ENCODE peak calls at places on chromosomes 13 and 19, in eight cellular contexts. I, G, P, W, Q, M, A and D are unnamed samples. For H3K27me3, the result is how much of the 10 kb centered on the place peaks cover.

GRCh38 chr13:95256086-95256485 is 45.2 kb downstream of the ABCC4 start:
- DNase-seq in I (no peak), W (no peak), P (no peak), G (no peak), Q (peak), A (no peak), M (no peak), D (no peak)

GRCh38 chr19:49710372-49710951 is 19.5 kb downstream of the CPT1C start:
- DNase-seq in I (no peak), Q (no peak), W (no peak), M (no peak), P (no peak), A (no peak), G (no peak), D (no peak)

GRCh38 chr19:31659897-31660210 is 310.6 kb upstream of the TSHZ3 start:
- DNase-seq in P (no peak), M (no peak), Q (no peak), A (no peak), W (no peak), I (no peak), G (no peak), D (no peak)

GRCh38 chr13:26476744-26477129 is 80.7 kb upstream of the WASF3 start:
- DNase-seq in Q (no peak), A (no peak), P (no peak), M (no peak), W (no peak), I (no peak), G (no peak), D (no peak)

GRCh38 chr19:16232568-16232967 is 34.9 kb downstream of the AP1M1 start:
- DNase-seq in G (no peak), P (no peak), I (no peak), M (no peak), W (peak), Q (no peak), A (no peak), D (no peak)

GRCh38 chr13:30224732-30225131 is 82.6 kb downstream of the KATNAL1 start:
- DNase-seq in G (no peak), P (no peak), M (no peak), W (no peak), A (no peak), I (no peak), Q (peak), D (no peak)

GRCh38 chr13:95628488-95628887 is 16.0 kb downstream of the DZIP1 start:
- DNase-seq in M (no peak), G (no peak), W (no peak), A (no peak), P (no peak), I (no peak), Q (no peak), D (no peak)

GRCh38 chr19:20078696-20079095 is 896 bp downstream of the ZNF90 start:
- DNase-seq in I (peak), G (no peak), Q (no peak), P (peak), M (no peak), W (peak), A (peak), D (no peak)

GRCh38 chr19:19123386-19123785 is 14.9 kb downstream of the TMEM161A start:
- DNase-seq in M (no peak), W (no peak), I (no peak), A (no peak), G (no peak), Q (no peak), P (no peak), D (no peak)

GRCh38 chr19:45424191-45425058 is 708 bp upstream of the ERCC1 start:
- DNase-seq in W (peak), G (peak), Q (peak), P (peak), A (peak), I (peak), M (peak), D (peak)

GRCh38 chr19:13899912-13900584 is 5.9 kb downstream of the BRME1 start:
- DNase-seq in G (no peak), W (no peak), A (no peak), Q (no peak), P (no peak), M (no peak), I (no peak), D (no peak)

GRCh38 chr19:17794731-17795494 is at the start of gene B3GNT3:
- DNase-seq in A (no peak), Q (no peak), W (peak), I (peak), P (peak), M (no peak), G (peak), D (peak)

GRCh38 chr13:36918246-36919060 is 1.6 kb downstream of the SMAD9 start:
- DNase-seq in Q (no peak), M (no peak), P (no peak), G (no peak), W (no peak), I (no peak), A (peak), D (no peak)

GRCh38 chr13:57527114-57527770 is 104.3 kb upstream of the PCDH17 start:
- DNase-seq in M (no peak), G (no peak), W (no peak), Q (no peak), I (no peak), P (no peak), A (no peak), D (no peak)

GRCh38 chr19:6352381-6353165 is 8.8 kb upstream of the CLPP start:
- DNase-seq in W (no peak), P (no peak), M (no peak), Q (no peak), G (no peak), A (no peak), I (no peak), D (no peak)

GRCh38 chr19:15640294-15640903 is at the start of gene CYP4F3:
- DNase-seq in A (peak), G (peak), I (peak), M (no peak), Q (peak), W (no peak), P (peak), D (peak)

GRCh38 chr19:32744555-32745325 is 25.2 kb downstream of the TDRD12 start:
- DNase-seq in M (no peak), W (no peak), A (no peak), I (no peak), Q (no peak), G (no peak), P (no peak), D (no peak)

GRCh38 chr13:32031025-32031814 is at the start of gene FRY:
- DNase-seq in P (peak), G (no peak), Q (no peak), A (peak), W (peak), I (peak), M (peak), D (peak)

DNA sequence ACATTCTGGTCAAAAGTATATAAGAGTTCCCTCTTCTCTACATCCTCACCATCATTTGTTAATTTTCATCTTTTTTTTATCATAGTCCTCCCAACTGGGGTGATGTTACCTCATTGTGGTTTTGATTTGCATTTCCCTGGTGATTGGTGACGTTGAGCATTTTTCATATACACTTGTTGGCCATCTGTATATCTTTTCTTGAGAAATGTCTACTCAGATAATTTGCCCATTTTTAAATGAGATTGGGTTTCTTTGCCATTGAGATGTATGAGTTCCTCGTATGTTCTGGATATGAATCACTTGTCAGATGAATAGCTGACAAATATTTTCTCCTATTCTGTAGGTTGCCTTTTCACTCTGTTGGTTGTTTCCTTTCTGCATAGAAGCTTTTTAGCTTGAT is 2.4 kb downstream of the CD33 start:
- DNase-seq in Q (no peak), A (no peak), G (no peak), M (no peak), P (no peak), W (no peak), I (no peak), D (no peak)
- H3K27me3 ChIP-seq in Q (under half), A (under half), G (under half), M (under half), P (under half), W (under half), I (under half), D (under half)

DNA sequence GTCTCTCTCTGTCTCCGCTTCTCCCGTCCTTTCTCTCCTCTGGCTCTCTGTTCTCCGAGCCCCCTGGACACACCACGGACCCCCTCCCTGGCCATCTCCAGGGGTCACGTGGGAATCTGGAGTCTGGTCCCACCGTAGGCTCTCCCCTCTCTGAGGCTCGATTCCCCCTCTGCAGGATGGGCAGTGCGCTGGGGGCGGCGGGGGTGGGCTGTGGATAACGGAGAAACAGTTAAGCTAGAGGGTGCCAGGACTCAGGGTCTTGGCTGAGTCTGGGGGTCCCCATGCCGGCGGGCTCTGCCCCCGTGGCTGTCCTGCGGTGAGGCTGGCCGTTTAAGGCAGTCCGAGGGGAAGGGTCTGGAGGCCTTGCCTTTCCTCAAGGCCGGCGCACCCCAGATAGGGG is 462 bp upstream of the MEIS3 start:
- DNase-seq in W (no peak), A (no peak), G (no peak), M (no peak), P (no peak), Q (no peak), I (no peak), D (no peak)
- H3K27me3 ChIP-seq in W (half or more), A (half or more), G (half or more), M (half or more), P (under half), Q (half or more), I (under half), D (under half)

DNA sequence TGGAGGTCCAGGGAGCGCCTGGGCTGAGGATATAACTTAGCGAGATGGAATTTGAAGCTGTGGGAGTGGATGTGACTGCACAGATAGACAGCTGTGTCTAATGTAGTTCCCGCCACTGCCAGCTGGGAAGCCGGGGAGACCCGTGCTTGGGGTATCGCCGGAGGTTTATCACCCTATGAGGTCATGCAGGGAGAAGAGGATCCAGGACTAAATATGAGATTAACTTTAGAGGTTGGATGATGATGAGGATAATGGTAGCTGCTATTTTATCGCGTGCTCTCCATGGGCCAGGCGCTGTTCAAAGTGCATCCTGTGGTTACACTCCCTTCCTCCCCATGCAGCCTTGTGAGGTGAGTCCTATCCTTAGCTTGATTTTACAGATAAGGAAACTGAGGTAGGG is 19.9 kb downstream of the SSC5D start:
- DNase-seq in P (no peak), W (no peak), M (no peak), G (no peak), A (no peak), Q (no peak), I (no peak), D (no peak)
- H3K27me3 ChIP-seq in P (under half), W (under half), M (under half), G (under half), A (under half), Q (under half), I (under half), D (under half)

GRCh38 chr13:24742986-24743385 is 21.0 kb upstream of the RNF17 start:
- DNase-seq in Q (no peak), P (no peak), W (no peak), G (no peak), A (no peak), M (no peak), I (no peak), D (no peak)
- H3K27me3 ChIP-seq in Q (under half), P (under half), W (under half), G (under half), A (under half), M (under half), I (under half), D (under half)

DNA sequence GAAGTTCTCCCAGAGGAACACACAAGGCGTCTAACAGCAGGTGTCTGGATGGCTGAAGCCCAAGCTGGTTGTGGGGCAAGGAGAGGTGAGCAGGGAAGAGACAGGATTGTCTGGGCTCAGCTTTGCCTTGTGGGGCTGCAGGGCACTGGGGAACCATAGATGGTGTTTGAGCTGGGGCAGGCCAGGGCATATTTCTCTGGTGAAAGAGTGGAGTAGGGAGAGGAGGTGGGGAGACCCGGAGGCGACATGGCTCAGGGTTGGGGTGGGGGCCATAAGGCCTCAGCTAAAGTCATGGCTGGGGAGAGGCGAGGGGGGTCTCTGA is 5.4 kb upstream of the PALM start:
- DNase-seq in P (no peak), M (no peak), G (no peak), Q (no peak), A (no peak), I (no peak), W (no peak), D (no peak)
- H3K27me3 ChIP-seq in P (under half), M (under half), G (under half), Q (under half), A (under half), I (under half), W (under half), D (half or more)

DNA sequence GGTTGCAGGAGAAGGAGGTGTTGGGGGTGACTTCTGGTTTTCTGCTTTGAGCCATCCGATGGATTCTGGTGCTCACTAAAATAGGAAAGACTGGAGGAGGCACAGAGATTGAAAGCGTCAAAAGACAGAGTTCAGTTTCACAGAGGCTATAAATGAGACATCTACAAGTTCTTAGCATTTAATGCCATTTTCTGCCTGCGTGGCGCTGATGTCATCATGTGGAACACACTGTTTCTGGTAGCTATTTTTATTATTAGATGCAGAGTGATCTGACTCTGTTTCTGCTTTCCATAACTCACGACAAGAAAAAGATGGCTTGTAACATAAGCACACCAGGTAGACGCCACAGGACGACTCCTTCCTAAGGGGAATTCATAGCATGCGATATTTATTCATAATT is 3.3 kb upstream of the SLC39A3 start:
- DNase-seq in M (no peak), Q (no peak), G (no peak), A (no peak), I (no peak), W (no peak), P (no peak), D (no peak)
- H3K27me3 ChIP-seq in M (under half), Q (under half), G (under half), A (under half), I (under half), W (under half), P (under half), D (under half)

DNA sequence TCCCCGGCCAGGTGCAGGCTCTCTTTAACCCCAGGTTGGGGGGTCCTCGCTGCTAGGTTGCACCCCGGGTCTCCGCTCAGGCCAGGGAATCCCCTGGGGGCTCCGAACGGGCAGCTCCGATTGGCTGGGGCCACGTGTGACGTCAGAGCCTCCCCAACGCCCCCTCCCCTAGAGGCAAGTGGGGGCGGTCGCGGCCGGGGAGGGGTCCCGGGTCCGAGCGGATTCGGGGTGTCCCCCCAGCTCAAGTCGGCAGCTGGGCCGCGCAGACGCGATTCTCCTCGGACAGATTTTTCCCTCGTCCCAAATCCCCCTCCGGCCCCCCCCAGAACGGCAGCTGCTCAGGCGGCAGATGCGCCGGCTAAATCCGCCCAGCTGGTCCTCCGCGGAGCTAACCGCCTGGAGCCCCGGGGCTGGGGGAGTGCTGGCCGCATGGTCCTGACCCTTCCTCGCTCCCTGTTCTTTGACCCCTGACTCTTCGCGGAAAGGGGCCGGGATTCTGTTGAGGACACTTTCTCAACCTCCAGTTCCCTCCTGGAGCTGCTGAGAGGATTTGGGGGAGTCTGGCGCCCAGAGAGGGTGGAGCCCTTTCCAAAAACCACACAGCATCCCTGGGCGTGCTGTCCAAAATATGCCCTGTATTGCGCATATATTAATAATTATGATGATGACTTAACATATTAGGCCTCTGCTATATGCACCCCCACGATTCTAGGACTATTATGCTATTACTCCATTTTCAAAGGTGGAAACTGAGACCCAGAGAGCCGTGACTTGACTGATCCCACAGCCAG is 25.4 kb upstream of the SEMA6B start:
- DNase-seq in Q (no peak), M (no peak), I (no peak), G (no peak), W (peak), A (no peak), P (no peak), D (no peak)
- H3K27me3 ChIP-seq in Q (under half), M (under half), I (under half), G (under half), W (under half), A (half or more), P (under half), D (under half)